ENCODE peak calls at places on chromosomes 3 and 15, in eight cellular contexts. One of them, this sample, is unnamed.

GRCh38 chr15:72967397-72967796 is 84.9 kb upstream of the NEO1 start:
- DNase-seq in spleen: no peak
- DNase-seq in HCT116: no peak
- DNase-seq in GM12892: no peak
- DNase-seq in stomach: no peak
- DNase-seq in prostate gland: no peak
- DNase-seq in sigmoid colon: no peak
- DNase-seq in breast epithelium: no peak
- DNase-seq in this sample: no peak

GRCh38 chr15:96220657-96221056 is 109.8 kb upstream of the NR2F2 start:
- DNase-seq in spleen: no peak
- DNase-seq in HCT116: no peak
- DNase-seq in GM12892: no peak
- DNase-seq in stomach: no peak
- DNase-seq in prostate gland: no peak
- DNase-seq in sigmoid colon: no peak
- DNase-seq in breast epithelium: no peak
- DNase-seq in this sample: no peak

GRCh38 chr3:43161684-43162512 is 56.0 kb upstream of the POMGNT2 start:
- DNase-seq in spleen: no peak
- DNase-seq in HCT116: no peak
- DNase-seq in GM12892: no peak
- DNase-seq in stomach: no peak
- DNase-seq in prostate gland: no peak
- DNase-seq in sigmoid colon: no peak
- DNase-seq in breast epithelium: no peak
- DNase-seq in this sample: no peak

GRCh38 chr3:72082121-72082715 is 297.3 kb upstream of the PROK2 start:
- DNase-seq in spleen: no peak
- DNase-seq in HCT116: no peak
- DNase-seq in GM12892: peak; percentile 37
- DNase-seq in stomach: peak; percentile 44
- DNase-seq in prostate gland: no peak
- DNase-seq in sigmoid colon: no peak
- DNase-seq in breast epithelium: no peak
- DNase-seq in this sample: no peak

GRCh38 chr3:113275876-113276580 is 64.7 kb downstream of the BOC start:
- DNase-seq in spleen: no peak
- DNase-seq in HCT116: no peak
- DNase-seq in GM12892: peak; percentile 53
- DNase-seq in stomach: no peak
- DNase-seq in prostate gland: peak; percentile 28
- DNase-seq in sigmoid colon: peak; percentile 78
- DNase-seq in breast epithelium: no peak
- DNase-seq in this sample: peak; percentile 56

GRCh38 chr3:174060431-174060830 is 662.9 kb downstream of the NLGN1 start:
- DNase-seq in spleen: no peak
- DNase-seq in HCT116: no peak
- DNase-seq in GM12892: no peak
- DNase-seq in stomach: no peak
- DNase-seq in prostate gland: no peak
- DNase-seq in sigmoid colon: no peak
- DNase-seq in breast epithelium: no peak
- DNase-seq in this sample: no peak

GRCh38 chr3:7760718-7761117 is 740.9 kb upstream of the LMCD1 start:
- DNase-seq in spleen: no peak
- DNase-seq in HCT116: no peak
- DNase-seq in GM12892: no peak
- DNase-seq in stomach: no peak
- DNase-seq in prostate gland: no peak
- DNase-seq in sigmoid colon: no peak
- DNase-seq in breast epithelium: no peak
- DNase-seq in this sample: no peak

GRCh38 chr3:183829466-183829865 is 4.1 kb upstream of the MAP6D1 start:
- DNase-seq in spleen: no peak
- DNase-seq in HCT116: no peak
- DNase-seq in GM12892: no peak
- DNase-seq in stomach: no peak
- DNase-seq in prostate gland: no peak
- DNase-seq in sigmoid colon: no peak
- DNase-seq in breast epithelium: no peak
- DNase-seq in this sample: no peak

GRCh38 chr3:170511371-170511770 is 74.5 kb downstream of the SLC7A14 start:
- DNase-seq in spleen: no peak
- DNase-seq in HCT116: no peak
- DNase-seq in GM12892: no peak
- DNase-seq in stomach: no peak
- DNase-seq in prostate gland: no peak
- DNase-seq in sigmoid colon: no peak
- DNase-seq in breast epithelium: no peak
- DNase-seq in this sample: no peak

GRCh38 chr3:177832862-177833261 is 635.6 kb upstream of the TBL1XR1 start:
- DNase-seq in spleen: no peak
- DNase-seq in HCT116: no peak
- DNase-seq in GM12892: no peak
- DNase-seq in stomach: no peak
- DNase-seq in prostate gland: no peak
- DNase-seq in sigmoid colon: no peak
- DNase-seq in breast epithelium: no peak
- DNase-seq in this sample: no peak

GRCh38 chr3:179416681-179417080 is 34.6 kb downstream of the GNB4 start:
- DNase-seq in spleen: no peak
- DNase-seq in HCT116: no peak
- DNase-seq in GM12892: no peak
- DNase-seq in stomach: no peak
- DNase-seq in prostate gland: no peak
- DNase-seq in sigmoid colon: no peak
- DNase-seq in breast epithelium: no peak
- DNase-seq in this sample: no peak

GRCh38 chr3:82093641-82094040 is 332.2 kb upstream of the GBE1 start:
- DNase-seq in spleen: no peak
- DNase-seq in HCT116: no peak
- DNase-seq in GM12892: no peak
- DNase-seq in stomach: no peak
- DNase-seq in prostate gland: no peak
- DNase-seq in sigmoid colon: no peak
- DNase-seq in breast epithelium: no peak
- DNase-seq in this sample: no peak

GRCh38 chr3:43286115-43286885 is at the start of gene SNRK:
- DNase-seq in spleen: peak; percentile 97
- DNase-seq in HCT116: peak; percentile 44
- DNase-seq in GM12892: peak; percentile 78
- DNase-seq in stomach: peak; percentile 94
- DNase-seq in prostate gland: peak; percentile 90
- DNase-seq in sigmoid colon: peak; percentile 93
- DNase-seq in breast epithelium: peak; percentile 87
- DNase-seq in this sample: peak; percentile 79

GRCh38 chr3:24237971-24238767 is 256.5 kb downstream of the THRB start:
- DNase-seq in spleen: no peak
- DNase-seq in HCT116: peak; percentile 75
- DNase-seq in GM12892: peak; percentile 5
- DNase-seq in stomach: no peak
- DNase-seq in prostate gland: peak; percentile 69
- DNase-seq in sigmoid colon: no peak
- DNase-seq in breast epithelium: no peak
- DNase-seq in this sample: peak; percentile 21

GRCh38 chr3:160134454-160134853 is 90.8 kb upstream of the C3orf80 start:
- DNase-seq in spleen: no peak
- DNase-seq in HCT116: peak; percentile 74
- DNase-seq in GM12892: no peak
- DNase-seq in stomach: no peak
- DNase-seq in prostate gland: no peak
- DNase-seq in sigmoid colon: no peak
- DNase-seq in breast epithelium: no peak
- DNase-seq in this sample: no peak

GRCh38 chr15:94441782-94442181 is 210.4 kb downstream of the MCTP2 start:
- DNase-seq in spleen: no peak
- DNase-seq in HCT116: no peak
- DNase-seq in GM12892: no peak
- DNase-seq in stomach: no peak
- DNase-seq in prostate gland: no peak
- DNase-seq in sigmoid colon: no peak
- DNase-seq in breast epithelium: no peak
- DNase-seq in this sample: no peak

GRCh38 chr3:151307131-151307530 is 9.5 kb downstream of the GPR87 start:
- DNase-seq in spleen: no peak
- DNase-seq in HCT116: no peak
- DNase-seq in GM12892: no peak
- DNase-seq in stomach: no peak
- DNase-seq in prostate gland: no peak
- DNase-seq in sigmoid colon: no peak
- DNase-seq in breast epithelium: no peak
- DNase-seq in this sample: no peak

GRCh38 chr3:151305778-151306157 is 10.9 kb downstream of the GPR87 start:
- DNase-seq in spleen: no peak
- DNase-seq in HCT116: no peak
- DNase-seq in GM12892: no peak
- DNase-seq in stomach: no peak
- DNase-seq in prostate gland: no peak
- DNase-seq in sigmoid colon: no peak
- DNase-seq in breast epithelium: no peak
- DNase-seq in this sample: no peak

GRCh38 chr3:151306168-151306810 is 10.3 kb downstream of the GPR87 start:
- DNase-seq in spleen: no peak
- DNase-seq in HCT116: no peak
- DNase-seq in GM12892: no peak
- DNase-seq in stomach: no peak
- DNase-seq in prostate gland: no peak
- DNase-seq in sigmoid colon: no peak
- DNase-seq in breast epithelium: no peak
- DNase-seq in this sample: no peak

GRCh38 chr3:151308089-151308488 is 8.5 kb downstream of the GPR87 start:
- DNase-seq in spleen: no peak
- DNase-seq in HCT116: no peak
- DNase-seq in GM12892: no peak
- DNase-seq in stomach: no peak
- DNase-seq in prostate gland: no peak
- DNase-seq in sigmoid colon: no peak
- DNase-seq in breast epithelium: no peak
- DNase-seq in this sample: no peak

DNA sequence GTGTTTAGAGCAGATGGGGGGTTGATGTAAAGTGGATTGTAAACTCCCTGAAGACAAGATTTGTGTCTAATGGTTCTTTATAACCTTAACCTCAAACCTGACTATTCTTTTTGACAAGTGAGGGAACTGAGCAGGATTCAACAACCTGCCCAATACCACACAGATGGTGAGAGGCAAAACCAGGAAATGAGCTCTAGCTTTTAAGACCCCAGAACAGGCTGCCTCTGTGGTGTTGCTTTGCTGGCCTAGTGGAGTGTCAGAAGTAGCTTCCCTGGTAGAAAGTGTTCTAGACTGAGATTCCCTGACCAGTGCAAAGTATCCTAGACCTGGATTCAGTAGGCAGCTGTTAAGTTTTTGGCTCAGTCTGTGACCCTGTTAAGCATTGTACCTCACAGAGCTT is 9.0 kb downstream of the GPR87 start:
- DNase-seq in spleen: no peak
- DNase-seq in HCT116: no peak
- DNase-seq in GM12892: no peak
- DNase-seq in stomach: no peak
- DNase-seq in prostate gland: no peak
- DNase-seq in sigmoid colon: no peak
- DNase-seq in breast epithelium: no peak
- DNase-seq in this sample: no peak
- TF ChIP-seq POLR2AphosphoS5 in spleen: no peak
- TF ChIP-seq POLR2AphosphoS5 in HCT116: no peak
- TF ChIP-seq POLR2AphosphoS5 in GM12892: no peak
- TF ChIP-seq POLR2AphosphoS5 in stomach: no peak
- TF ChIP-seq POLR2AphosphoS5 in prostate gland: no peak
- TF ChIP-seq POLR2AphosphoS5 in sigmoid colon: no peak
- TF ChIP-seq POLR2AphosphoS5 in breast epithelium: no peak
- TF ChIP-seq POLR2AphosphoS5 in this sample: no peak

GRCh38 chr15:53844634-53845033 is 85.2 kb upstream of the WDR72 start:
- DNase-seq in spleen: no peak
- DNase-seq in HCT116: no peak
- DNase-seq in GM12892: no peak
- DNase-seq in stomach: no peak
- DNase-seq in prostate gland: no peak
- DNase-seq in sigmoid colon: no peak
- DNase-seq in breast epithelium: no peak
- DNase-seq in this sample: no peak
- TF ChIP-seq POLR2AphosphoS5 in spleen: no peak
- TF ChIP-seq POLR2AphosphoS5 in HCT116: no peak
- TF ChIP-seq POLR2AphosphoS5 in GM12892: no peak
- TF ChIP-seq POLR2AphosphoS5 in stomach: no peak
- TF ChIP-seq POLR2AphosphoS5 in prostate gland: no peak
- TF ChIP-seq POLR2AphosphoS5 in sigmoid colon: no peak
- TF ChIP-seq POLR2AphosphoS5 in breast epithelium: no peak
- TF ChIP-seq POLR2AphosphoS5 in this sample: no peak

DNA sequence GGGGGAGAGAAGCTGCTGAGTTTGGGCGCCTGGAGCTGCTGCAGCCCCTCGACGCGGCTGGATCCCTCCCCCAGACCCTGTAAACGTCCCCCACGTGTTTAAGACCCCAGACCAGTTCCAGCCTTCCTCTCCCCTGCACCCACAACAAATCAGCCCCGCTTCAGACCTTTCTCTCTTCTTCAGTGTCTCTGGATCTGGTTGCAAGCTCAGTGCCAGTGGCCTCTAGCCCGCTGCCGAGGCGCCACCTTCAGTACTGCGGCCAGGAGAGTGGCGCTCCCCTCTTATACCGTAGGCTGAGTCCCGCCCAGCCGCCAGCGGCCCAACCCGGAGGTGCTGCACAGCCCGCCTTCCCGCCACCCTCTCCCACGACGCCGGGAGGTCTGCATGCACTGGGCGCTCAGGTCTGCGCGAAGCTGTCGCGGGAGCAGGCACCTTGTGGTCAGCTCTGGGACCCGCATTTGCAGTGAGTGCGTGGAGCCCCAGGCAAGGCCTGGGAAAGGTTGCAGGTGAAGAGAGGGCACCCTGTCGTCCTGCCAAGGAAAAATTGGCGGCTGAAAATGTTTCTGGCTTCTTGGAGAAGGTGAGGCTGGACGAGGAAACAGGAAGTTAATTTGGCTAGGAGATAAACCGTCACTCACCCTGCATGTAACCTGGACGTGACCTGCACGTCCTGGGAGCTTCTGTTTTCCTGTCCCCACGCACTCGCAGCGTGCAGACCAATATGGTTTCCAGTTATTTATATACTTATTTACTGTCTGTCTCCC is at the start of gene C2CD4B:
- DNase-seq in spleen: peak; percentile 81
- DNase-seq in HCT116: no peak
- DNase-seq in GM12892: no peak
- DNase-seq in stomach: peak; percentile 93
- DNase-seq in prostate gland: peak; percentile 42
- DNase-seq in sigmoid colon: no peak
- DNase-seq in breast epithelium: peak; percentile 62
- DNase-seq in this sample: no peak
- TF ChIP-seq POLR2AphosphoS5 in spleen: peak; percentile 82
- TF ChIP-seq POLR2AphosphoS5 in HCT116: no peak
- TF ChIP-seq POLR2AphosphoS5 in GM12892: no peak
- TF ChIP-seq POLR2AphosphoS5 in stomach: peak; percentile 99
- TF ChIP-seq POLR2AphosphoS5 in prostate gland: no peak
- TF ChIP-seq POLR2AphosphoS5 in sigmoid colon: peak; percentile 40
- TF ChIP-seq POLR2AphosphoS5 in breast epithelium: peak; percentile 33
- TF ChIP-seq POLR2AphosphoS5 in this sample: no peak

GRCh38 chr3:41199866-41200668 is 762 bp downstream of the CTNNB1 start:
- DNase-seq in spleen: no peak
- DNase-seq in HCT116: no peak
- DNase-seq in GM12892: peak; percentile 40
- DNase-seq in stomach: no peak
- DNase-seq in prostate gland: peak; percentile 30
- DNase-seq in sigmoid colon: peak; percentile 70
- DNase-seq in breast epithelium: peak; percentile 53
- DNase-seq in this sample: peak; percentile 36
- TF ChIP-seq POLR2AphosphoS5 in spleen: no peak
- TF ChIP-seq POLR2AphosphoS5 in HCT116: no peak
- TF ChIP-seq POLR2AphosphoS5 in GM12892: no peak
- TF ChIP-seq POLR2AphosphoS5 in stomach: no peak
- TF ChIP-seq POLR2AphosphoS5 in prostate gland: no peak
- TF ChIP-seq POLR2AphosphoS5 in sigmoid colon: no peak
- TF ChIP-seq POLR2AphosphoS5 in breast epithelium: peak; percentile 20
- TF ChIP-seq POLR2AphosphoS5 in this sample: no peak

GRCh38 chr3:154901263-154901662 is 178.9 kb upstream of the MME start:
- DNase-seq in spleen: no peak
- DNase-seq in HCT116: no peak
- DNase-seq in GM12892: no peak
- DNase-seq in stomach: no peak
- DNase-seq in prostate gland: no peak
- DNase-seq in sigmoid colon: no peak
- DNase-seq in breast epithelium: no peak
- DNase-seq in this sample: no peak
- TF ChIP-seq POLR2AphosphoS5 in spleen: no peak
- TF ChIP-seq POLR2AphosphoS5 in HCT116: no peak
- TF ChIP-seq POLR2AphosphoS5 in GM12892: no peak
- TF ChIP-seq POLR2AphosphoS5 in stomach: no peak
- TF ChIP-seq POLR2AphosphoS5 in prostate gland: no peak
- TF ChIP-seq POLR2AphosphoS5 in sigmoid colon: no peak
- TF ChIP-seq POLR2AphosphoS5 in breast epithelium: no peak
- TF ChIP-seq POLR2AphosphoS5 in this sample: no peak

This sample was measured in GM12891.